ENCODE peak calls at places on chromosome 4, in ten cellular contexts. O is NT2/D1; D is hippocampal formation; W is activated T-helper 1 cell treated with Interleukin-2 at 50 U/mL for 16 hours; G is left lung; T is bronchial epithelial cell; J is effector CD4-positive, alpha-beta T cell; U is choroid plexus epithelial cell; R is stimulated activated CD8-positive, alpha-beta memory T cell treated with anti-CD3 and anti-CD28 coated beads, Interleukin-15, amount 100 ng/mL, for 4 hours; B is HS-5. M is an unnamed sample.

GRCh38 chr4:106287353-106287969 is 28.5 kb downstream of the TBCK start:
- DNase-seq in T (peak; percentile 96), B (peak; percentile 59), W (no peak), G (no peak), J (no peak), R (no peak), O (no peak), U (peak; percentile 98), D (no peak), M (no peak)

GRCh38 chr4:176273741-176274140 is 4.7 kb upstream of the ASB5 start:
- DNase-seq in W (no peak), R (no peak), D (no peak), T (no peak), U (no peak), G (no peak), B (no peak), O (no peak), J (no peak), M (no peak)

GRCh38 chr4:35500812-35501211 is 743.5 kb downstream of the ARAP2 start:
- DNase-seq in U (no peak), O (no peak), T (peak; percentile 41), W (no peak), B (no peak), R (no peak), J (no peak), G (no peak), D (no peak), M (no peak)

GRCh38 chr4:184689681-184690080 is 40.1 kb downstream of the PRIMPOL start:
- DNase-seq in J (no peak), B (no peak), O (no peak), U (peak; percentile 51), R (no peak), G (no peak), W (no peak), T (no peak), D (no peak), M (no peak)

GRCh38 chr4:182752158-182752910 is 164.9 kb downstream of the DCTD start:
- DNase-seq in B (peak; percentile 64), T (peak; percentile 51), D (no peak), J (no peak), G (no peak), U (peak; percentile 78), W (no peak), R (no peak), O (peak; percentile 33), M (no peak)

GRCh38 chr4:114041117-114041475 is 61.6 kb upstream of the ARSJ start:
- DNase-seq in R (no peak), B (peak; percentile 37), O (no peak), D (no peak), J (no peak), W (no peak), U (no peak), T (no peak), G (no peak), M (no peak)

GRCh38 chr4:112649055-112649408 is 12.1 kb downstream of the LARP7 start:
- DNase-seq in U (no peak), T (no peak), G (no peak), D (no peak), B (no peak), O (no peak), R (no peak), J (no peak), W (no peak), M (no peak)

GRCh38 chr4:112897548-112897947 is 151.9 kb upstream of the ANK2 start:
- DNase-seq in R (no peak), U (peak; percentile 18), D (no peak), B (no peak), O (no peak), W (no peak), J (no peak), T (peak; percentile 7), G (no peak), M (no peak)

GRCh38 chr4:112647785-112648184 is 10.8 kb downstream of the LARP7 start:
- DNase-seq in J (no peak), U (peak; percentile 12), W (no peak), B (no peak), T (no peak), R (no peak), O (no peak), D (no peak), G (no peak), M (no peak)

GRCh38 chr4:147479817-147480216 is 1.1 kb upstream of the EDNRA start:
- DNase-seq in U (peak; percentile 90), T (peak; percentile 78), O (no peak), W (no peak), J (no peak), D (no peak), B (no peak), R (no peak), G (peak; percentile 56), M (no peak)